ENCODE peak calls at places on chromosomes 13 and 19, in ten cellular contexts. M is endothelial cell, L is lower lobe of right lung, N is Calu3, W is BJ, G is IMR-90, V is cardiac fibroblast, Q is AG09309, C is osteocyte, A is heart left ventricle. J is an unnamed sample.

GRCh38 chr13:25840261-25840660 is 211.6 kb downstream of the SHISA2 start:
- DNase-seq in M (no peak), L (no peak), N (no peak), W (no peak), G (no peak), V (no peak), Q (no peak), C (no peak), A (no peak), J (no peak)

GRCh38 chr19:13849991-13850909 is 26.7 kb upstream of the NANOS3 start:
- DNase-seq in M (peak), L (peak), N (peak), W (no peak), G (peak), V (peak), Q (no peak), C (peak), A (peak), J (peak)

GRCh38 chr19:53660584-53660983 is 28.8 kb downstream of the DPRX start:
- DNase-seq in M (no peak), L (no peak), N (no peak), W (no peak), G (no peak), V (no peak), Q (no peak), C (no peak), A (no peak), J (no peak)

GRCh38 chr19:17524651-17525050 is 13.2 kb downstream of the PGLS start:
- DNase-seq in M (no peak), L (no peak), N (no peak), W (no peak), G (no peak), V (no peak), Q (no peak), C (no peak), A (no peak), J (no peak)

GRCh38 chr13:35984776-35985453 is 146.3 kb downstream of the DCLK1 start:
- DNase-seq in M (no peak), L (no peak), N (no peak), W (no peak), G (no peak), V (no peak), Q (no peak), C (no peak), A (no peak), J (no peak)

GRCh38 chr19:39074942-39075341 is 9.2 kb upstream of the ACP7 start:
- DNase-seq in M (no peak), L (no peak), N (no peak), W (no peak), G (no peak), V (no peak), Q (no peak), C (no peak), A (no peak), J (no peak)

GRCh38 chr19:45607071-45608029 is 5.3 kb upstream of the GPR4 start:
- DNase-seq in M (peak), L (peak), N (peak), W (no peak), G (peak), V (peak), Q (no peak), C (peak), A (peak), J (no peak)

GRCh38 chr13:109510036-109510435 is 276.3 kb downstream of the IRS2 start:
- DNase-seq in M (no peak), L (no peak), N (no peak), W (no peak), G (no peak), V (no peak), Q (no peak), C (no peak), A (no peak), J (no peak)

GRCh38 chr19:40006273-40006691 is 9.4 kb downstream of the ZNF546 start:
- DNase-seq in M (no peak), L (no peak), N (peak), W (no peak), G (peak), V (peak), Q (no peak), C (no peak), A (no peak), J (no peak)

GRCh38 chr19:44005968-44006367 is 3.2 kb downstream of the ZNF230 start:
- DNase-seq in M (no peak), L (no peak), N (no peak), W (no peak), G (peak), V (peak), Q (no peak), C (no peak), A (no peak), J (no peak)

GRCh38 chr13:39414339-39414738 is 188.7 kb downstream of the LHFPL6 start:
- DNase-seq in M (no peak), L (no peak), N (no peak), W (no peak), G (no peak), V (no peak), Q (no peak), C (no peak), A (no peak), J (no peak)

GRCh38 chr13:84802073-84802472 is 919.8 kb upstream of the SLITRK1 start:
- DNase-seq in M (no peak), L (no peak), N (no peak), W (no peak), G (no peak), V (no peak), Q (no peak), C (no peak), A (no peak), J (no peak)

GRCh38 chr19:6412111-6412999 is 12.3 kb downstream of the KHSRP start:
- DNase-seq in M (peak), L (no peak), N (peak), W (no peak), G (no peak), V (peak), Q (no peak), C (no peak), A (no peak), J (no peak)

GRCh38 chr13:58823701-58824100 is 1192.2 kb downstream of the PCDH17 start:
- DNase-seq in M (no peak), L (no peak), N (no peak), W (no peak), G (no peak), V (no peak), Q (no peak), C (no peak), A (no peak), J (no peak)
- TF ChIP-seq CTCF in M (no peak), L (no peak), N (no peak), W (no peak), G (no peak), V (no peak), Q (no peak), C (no peak), A (no peak), J (no peak)

DNA sequence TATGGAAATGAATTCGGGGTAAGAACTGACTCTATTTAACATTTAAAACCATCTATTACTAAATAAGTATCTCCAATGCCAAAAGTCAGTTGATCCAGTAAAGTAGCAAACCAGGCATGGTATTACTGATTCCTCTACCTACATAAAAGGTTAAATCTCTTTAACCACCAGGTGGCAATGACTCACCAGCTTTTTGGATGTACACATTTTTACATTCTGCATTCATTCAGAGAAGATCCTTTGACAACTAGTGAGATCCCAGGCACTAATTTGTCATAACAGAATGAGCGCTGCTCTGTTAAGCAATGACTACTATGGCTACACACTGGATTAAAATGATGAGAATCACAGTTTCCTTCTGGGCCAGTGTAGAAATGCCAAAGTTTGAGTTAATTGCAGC is 329.8 kb upstream of the GPC6 start:
- DNase-seq in M (no peak), L (no peak), N (no peak), W (no peak), G (peak), V (peak), Q (no peak), C (no peak), A (no peak), J (no peak)
- TF ChIP-seq CTCF in M (peak), L (no peak), N (no peak), W (no peak), G (no peak), V (no peak), Q (no peak), C (peak), A (no peak), J (no peak)

GRCh38 chr19:42116308-42117075 is 15.8 kb downstream of the POU2F2 start:
- DNase-seq in M (no peak), L (no peak), N (no peak), W (no peak), G (no peak), V (no peak), Q (no peak), C (no peak), A (no peak), J (no peak)
- TF ChIP-seq CTCF in M (no peak), L (no peak), N (no peak), W (peak), G (no peak), V (peak), Q (no peak), C (no peak), A (no peak), J (no peak)

DNA sequence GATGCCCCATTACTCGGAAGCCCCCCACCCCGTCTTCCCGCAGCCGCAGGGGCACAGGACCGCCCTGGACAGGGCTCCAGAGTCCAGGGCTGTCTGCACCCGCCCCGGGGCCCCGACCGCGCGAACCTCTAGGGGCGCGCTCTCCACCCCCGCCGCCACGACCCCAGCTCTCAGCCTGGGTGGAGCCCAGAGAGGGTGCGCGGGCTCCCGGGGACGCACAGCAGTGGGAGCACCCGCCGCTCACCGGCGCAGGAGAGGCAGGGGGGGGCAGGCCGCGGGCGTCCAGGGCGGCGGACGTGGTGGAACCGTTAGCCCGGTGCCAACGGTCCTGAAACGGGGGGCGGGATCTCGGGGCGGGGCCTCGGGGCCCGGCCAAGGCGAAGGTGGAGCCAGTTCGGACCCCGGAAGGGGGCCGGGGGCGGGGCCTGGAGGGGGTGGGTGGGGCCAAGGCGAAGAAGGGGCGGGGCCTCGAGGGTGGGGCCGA is at the start of gene ATP8B3:
- DNase-seq in M (no peak), L (no peak), N (peak), W (no peak), G (no peak), V (no peak), Q (no peak), C (no peak), A (no peak), J (no peak)
- TF ChIP-seq CTCF in M (no peak), L (no peak), N (no peak), W (peak), G (peak), V (no peak), Q (peak), C (no peak), A (peak), J (peak)

DNA sequence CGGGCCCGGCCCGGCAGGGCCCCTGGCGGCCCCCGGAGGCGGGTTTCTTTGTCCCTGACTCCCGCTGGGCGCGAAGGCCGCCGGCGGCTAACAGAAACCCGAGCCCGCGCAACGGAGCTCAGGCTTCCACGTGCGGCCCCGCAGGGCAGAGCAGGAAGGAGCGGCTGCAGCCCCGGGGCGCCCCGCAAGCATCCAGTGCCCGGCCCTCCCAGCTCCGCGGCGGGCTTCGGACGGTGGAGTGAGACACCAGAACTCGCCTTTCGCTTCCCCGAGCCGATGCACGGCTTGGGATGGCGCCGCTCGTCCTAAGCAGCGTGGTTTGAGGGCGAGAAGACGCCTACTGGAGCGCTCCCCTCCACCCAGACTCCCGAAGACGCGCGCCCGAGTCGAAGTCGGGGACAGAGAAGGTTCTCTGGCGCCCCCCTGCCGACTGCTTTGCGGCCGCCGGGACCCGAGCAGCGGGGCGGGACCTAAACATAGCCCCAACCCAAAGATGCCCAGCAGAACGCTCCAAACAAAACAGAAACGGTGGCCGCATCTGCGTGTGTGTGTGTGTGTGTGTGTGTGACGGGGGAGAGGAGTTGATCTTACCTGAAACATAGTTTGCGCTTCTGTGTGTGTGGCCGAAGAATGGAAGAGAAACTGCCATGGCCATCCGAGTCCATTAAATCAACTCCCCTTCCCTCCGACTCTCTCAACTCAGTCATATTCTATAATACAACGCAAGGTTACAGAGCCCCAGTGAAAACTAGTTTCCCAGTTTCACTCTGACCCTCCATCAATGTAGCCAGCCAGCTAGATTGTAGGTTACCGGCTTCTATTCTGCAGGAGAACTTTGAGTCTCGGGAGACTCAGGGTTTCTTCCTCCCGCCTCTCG is 629 bp upstream of the FGF9 start:
- DNase-seq in M (peak), L (peak), N (peak), W (no peak), G (peak), V (peak), Q (no peak), C (no peak), A (peak), J (no peak)
- TF ChIP-seq CTCF in M (no peak), L (no peak), N (no peak), W (peak), G (peak), V (peak), Q (no peak), C (peak), A (no peak), J (no peak)

J was measured in CD14-positive monocyte.